ENCODE peak calls at places on chromosome 14, in five cellular contexts. One of them, this sample, is unnamed. For H3K4me1, the result is how much of the 10 kb centered on the place peaks cover.

GRCh38 chr14:100988011-100988410 is 84.5 kb upstream of the RTL1 start:
- DNase-seq in mucosa of descending colon: no peak
- DNase-seq in Peyer's patch: no peak
- DNase-seq in cardiac muscle cell: no peak
- DNase-seq in transverse colon: no peak
- DNase-seq in this sample: no peak

GRCh38 chr14:106848330-106849121 is 1322.1 kb downstream of the TMEM121 start:
- DNase-seq in mucosa of descending colon: peak
- DNase-seq in Peyer's patch: no peak
- DNase-seq in cardiac muscle cell: no peak
- DNase-seq in transverse colon: peak
- DNase-seq in this sample: peak

GRCh38 chr14:23376477-23377200 is at the start of gene CMTM5:
- DNase-seq in mucosa of descending colon: no peak
- DNase-seq in Peyer's patch: peak
- DNase-seq in cardiac muscle cell: peak
- DNase-seq in transverse colon: no peak
- DNase-seq in this sample: no peak

GRCh38 chr14:80699861-80700260 is 241.7 kb downstream of the CEP128 start:
- DNase-seq in mucosa of descending colon: no peak
- DNase-seq in Peyer's patch: no peak
- DNase-seq in cardiac muscle cell: no peak
- DNase-seq in transverse colon: no peak
- DNase-seq in this sample: no peak

GRCh38 chr14:87529081-87529480 is 463.9 kb downstream of the GALC start:
- DNase-seq in mucosa of descending colon: no peak
- DNase-seq in Peyer's patch: no peak
- DNase-seq in cardiac muscle cell: no peak
- DNase-seq in transverse colon: no peak
- DNase-seq in this sample: no peak

GRCh38 chr14:68084256-68084655 is 264.7 kb downstream of the RAD51B start:
- DNase-seq in mucosa of descending colon: no peak
- DNase-seq in Peyer's patch: no peak
- DNase-seq in cardiac muscle cell: peak
- DNase-seq in transverse colon: no peak
- DNase-seq in this sample: no peak

GRCh38 chr14:24098927-24099813 is 5.1 kb downstream of the PCK2 start:
- DNase-seq in mucosa of descending colon: peak
- DNase-seq in Peyer's patch: peak
- DNase-seq in cardiac muscle cell: no peak
- DNase-seq in transverse colon: no peak
- DNase-seq in this sample: no peak

GRCh38 chr14:61866932-61867920 is 105.0 kb downstream of the SNAPC1 start:
- DNase-seq in mucosa of descending colon: no peak
- DNase-seq in Peyer's patch: no peak
- DNase-seq in cardiac muscle cell: no peak
- DNase-seq in transverse colon: no peak
- DNase-seq in this sample: no peak

GRCh38 chr14:42869681-42870080 is 1263.0 kb downstream of the LRFN5 start:
- DNase-seq in mucosa of descending colon: no peak
- DNase-seq in Peyer's patch: no peak
- DNase-seq in cardiac muscle cell: peak
- DNase-seq in transverse colon: no peak
- DNase-seq in this sample: no peak

GRCh38 chr14:106872619-106873446 is 1346.5 kb downstream of the TMEM121 start:
- DNase-seq in mucosa of descending colon: peak
- DNase-seq in Peyer's patch: peak
- DNase-seq in cardiac muscle cell: no peak
- DNase-seq in transverse colon: peak
- DNase-seq in this sample: peak

GRCh38 chr14:95265106-95266094 is 54.3 kb downstream of the CLMN start:
- DNase-seq in mucosa of descending colon: peak
- DNase-seq in Peyer's patch: peak
- DNase-seq in cardiac muscle cell: peak
- DNase-seq in transverse colon: peak
- DNase-seq in this sample: peak

GRCh38 chr14:103543140-103543539 is 14.1 kb downstream of the TRMT61A start:
- DNase-seq in mucosa of descending colon: no peak
- DNase-seq in Peyer's patch: no peak
- DNase-seq in cardiac muscle cell: no peak
- DNase-seq in transverse colon: no peak
- DNase-seq in this sample: no peak
- H3K4me1 ChIP-seq in mucosa of descending colon: half or more
- H3K4me1 ChIP-seq in Peyer's patch: under half
- H3K4me1 ChIP-seq in cardiac muscle cell: under half
- H3K4me1 ChIP-seq in transverse colon: half or more
- H3K4me1 ChIP-seq in this sample: under half

GRCh38 chr14:55028476-55028875 is 1.4 kb downstream of the SOCS4 start:
- DNase-seq in mucosa of descending colon: no peak
- DNase-seq in Peyer's patch: no peak
- DNase-seq in cardiac muscle cell: no peak
- DNase-seq in transverse colon: no peak
- DNase-seq in this sample: no peak
- H3K4me3 ChIP-seq in mucosa of descending colon: no peak
- H3K4me3 ChIP-seq in Peyer's patch: peak
- H3K4me3 ChIP-seq in cardiac muscle cell: peak
- H3K4me3 ChIP-seq in transverse colon: no peak
- H3K4me3 ChIP-seq in this sample: peak

GRCh38 chr14:73726025-73726961 is 12.1 kb upstream of the PNMA1 start:
- DNase-seq in mucosa of descending colon: no peak
- DNase-seq in Peyer's patch: no peak
- DNase-seq in cardiac muscle cell: peak
- DNase-seq in transverse colon: no peak
- DNase-seq in this sample: no peak

GRCh38 chr14:73723799-73724621 is 9.8 kb upstream of the PNMA1 start:
- DNase-seq in mucosa of descending colon: peak
- DNase-seq in Peyer's patch: no peak
- DNase-seq in cardiac muscle cell: peak
- DNase-seq in transverse colon: no peak
- DNase-seq in this sample: no peak

GRCh38 chr14:73727181-73727580 is 13.0 kb upstream of the PNMA1 start:
- DNase-seq in mucosa of descending colon: no peak
- DNase-seq in Peyer's patch: no peak
- DNase-seq in cardiac muscle cell: no peak
- DNase-seq in transverse colon: no peak
- DNase-seq in this sample: no peak

GRCh38 chr14:73724696-73725095 is 10.5 kb upstream of the PNMA1 start:
- DNase-seq in mucosa of descending colon: no peak
- DNase-seq in Peyer's patch: no peak
- DNase-seq in cardiac muscle cell: no peak
- DNase-seq in transverse colon: no peak
- DNase-seq in this sample: no peak

GRCh38 chr14:73725116-73726024 is 11.2 kb upstream of the PNMA1 start:
- DNase-seq in mucosa of descending colon: no peak
- DNase-seq in Peyer's patch: peak
- DNase-seq in cardiac muscle cell: peak
- DNase-seq in transverse colon: no peak
- DNase-seq in this sample: no peak
- TF ChIP-seq CTCF in mucosa of descending colon: no peak
- TF ChIP-seq CTCF in Peyer's patch: no peak
- TF ChIP-seq CTCF in cardiac muscle cell: no peak
- TF ChIP-seq CTCF in transverse colon: no peak
- TF ChIP-seq CTCF in this sample: no peak

GRCh38 chr14:33542338-33543290 is 408.3 kb downstream of the EGLN3 start:
- DNase-seq in mucosa of descending colon: no peak
- DNase-seq in Peyer's patch: no peak
- DNase-seq in cardiac muscle cell: no peak
- DNase-seq in transverse colon: no peak
- DNase-seq in this sample: no peak
- H3K4me1 ChIP-seq in mucosa of descending colon: under half
- H3K4me1 ChIP-seq in Peyer's patch: under half
- H3K4me1 ChIP-seq in cardiac muscle cell: under half
- H3K4me1 ChIP-seq in transverse colon: under half
- H3K4me1 ChIP-seq in this sample: under half

DNA sequence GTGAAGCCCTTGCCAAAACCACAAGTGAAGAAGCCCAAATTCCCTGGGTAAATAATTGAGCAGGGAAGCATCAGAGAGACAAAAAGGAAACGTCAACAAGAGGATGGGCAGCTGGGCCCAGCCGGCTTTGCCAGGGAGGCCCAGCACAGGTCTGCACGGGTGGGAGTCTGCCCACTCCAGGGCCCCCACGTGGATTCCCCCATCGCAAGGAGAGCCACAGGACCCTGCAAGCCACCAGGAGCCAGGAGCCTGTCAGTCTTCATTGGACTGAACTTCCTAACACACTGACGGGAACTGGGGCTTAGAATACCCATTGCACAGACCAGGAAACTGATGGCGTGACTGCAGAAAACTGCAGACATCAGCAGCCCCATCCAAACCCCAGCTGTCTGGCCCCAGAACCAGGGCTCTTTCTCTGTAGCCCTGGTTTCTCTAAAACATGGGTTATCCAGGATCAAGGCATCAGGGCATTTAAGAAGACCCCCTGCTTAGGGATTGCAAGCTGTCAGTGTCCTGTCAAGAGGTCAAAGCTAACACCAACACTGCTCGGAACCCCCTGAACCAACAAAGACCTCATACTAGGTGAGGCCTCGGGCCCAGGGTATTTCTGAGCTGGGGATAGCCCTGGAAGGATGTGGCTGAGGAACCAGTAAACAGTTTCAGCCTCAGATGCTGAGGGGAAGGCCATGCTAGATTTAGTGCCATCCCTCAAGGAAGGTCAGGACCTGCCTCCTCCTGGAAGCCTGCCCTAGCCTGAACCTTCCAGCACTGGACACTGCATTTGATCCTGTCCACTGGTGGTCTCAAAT is 39.4 kb downstream of the BCL11B start:
- DNase-seq in mucosa of descending colon: no peak
- DNase-seq in Peyer's patch: no peak
- DNase-seq in cardiac muscle cell: no peak
- DNase-seq in transverse colon: no peak
- DNase-seq in this sample: no peak
- H3K4me3 ChIP-seq in mucosa of descending colon: no peak
- H3K4me3 ChIP-seq in Peyer's patch: no peak
- H3K4me3 ChIP-seq in cardiac muscle cell: no peak
- H3K4me3 ChIP-seq in transverse colon: no peak
- H3K4me3 ChIP-seq in this sample: no peak

DNA sequence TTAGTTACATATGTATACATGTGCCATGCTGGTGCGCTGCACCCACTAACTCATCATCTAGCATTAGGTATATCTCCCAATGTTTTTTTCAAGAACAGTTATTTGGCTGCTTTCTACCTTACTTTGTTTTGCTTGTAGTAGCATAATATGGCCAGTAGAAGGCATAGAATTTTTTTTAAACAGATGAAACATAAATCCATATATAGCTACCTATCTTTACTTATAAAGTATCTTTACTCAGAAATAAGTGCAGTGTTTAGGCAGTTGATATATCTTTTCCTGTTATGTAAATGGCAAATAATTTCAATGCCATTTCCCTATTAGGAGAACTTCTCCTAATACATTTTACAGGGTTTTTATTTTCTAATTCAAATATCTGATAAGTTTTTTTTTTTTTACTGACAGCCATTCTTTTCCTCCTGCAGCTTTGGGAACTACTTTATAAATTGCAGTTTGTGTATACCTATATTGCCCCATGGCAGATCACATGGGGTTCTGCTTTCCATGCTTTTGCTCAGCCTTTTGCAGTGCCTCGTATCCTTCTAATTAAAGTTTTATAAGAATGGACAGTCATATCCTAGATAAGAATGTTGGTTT is 143.1 kb downstream of the PCNX1 start:
- DNase-seq in mucosa of descending colon: no peak
- DNase-seq in Peyer's patch: no peak
- DNase-seq in cardiac muscle cell: peak
- DNase-seq in transverse colon: no peak
- DNase-seq in this sample: no peak
- TF ChIP-seq CTCF in mucosa of descending colon: no peak
- TF ChIP-seq CTCF in Peyer's patch: peak
- TF ChIP-seq CTCF in cardiac muscle cell: peak
- TF ChIP-seq CTCF in transverse colon: peak
- TF ChIP-seq CTCF in this sample: peak

DNA sequence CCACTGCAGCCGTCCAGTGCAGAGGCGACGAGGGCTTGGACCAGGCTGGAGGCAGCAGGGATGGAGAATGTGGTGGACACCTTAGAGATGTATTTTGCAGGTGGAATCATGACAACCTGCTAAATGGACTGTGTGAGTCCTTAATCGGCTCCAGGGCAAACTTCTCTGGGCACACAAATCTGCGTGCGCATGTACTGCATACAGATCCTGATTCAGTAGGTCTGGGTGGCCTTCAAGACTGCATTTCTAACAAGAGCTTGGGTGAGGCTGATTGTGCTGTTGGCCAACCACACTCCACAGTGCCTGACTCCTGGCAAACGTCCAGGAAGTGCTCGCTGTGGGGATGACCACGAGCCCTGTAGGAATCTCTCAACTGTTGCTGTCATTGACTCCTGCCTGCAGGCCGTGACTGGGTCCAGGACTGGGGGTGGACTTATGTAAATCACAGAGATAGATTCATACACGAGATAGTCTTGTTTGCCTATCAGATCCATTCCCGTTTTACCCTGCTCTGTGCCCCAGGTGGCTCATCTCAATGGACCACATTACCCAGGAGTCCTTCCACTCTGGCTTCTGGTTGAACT is 27.2 kb downstream of the JDP2 start:
- DNase-seq in mucosa of descending colon: no peak
- DNase-seq in Peyer's patch: no peak
- DNase-seq in cardiac muscle cell: peak
- DNase-seq in transverse colon: peak
- DNase-seq in this sample: no peak
- H3K4me1 ChIP-seq in mucosa of descending colon: under half
- H3K4me1 ChIP-seq in Peyer's patch: under half
- H3K4me1 ChIP-seq in cardiac muscle cell: under half
- H3K4me1 ChIP-seq in transverse colon: half or more
- H3K4me1 ChIP-seq in this sample: half or more

This sample was measured in Caco-2.